ENCODE peak calls at places on chromosomes 16 and 17, in seven cellular contexts. P is stimulated activated CD4-positive, alpha-beta T cell treated with anti-CD3 and anti-CD28 coated beads, Interleukin-4, amount 100 ng/mL, for 4 hours; S is AG04450; Z is GF-D8; Q is HEK293T; C is neural crest cell; M is ovary. J is an unnamed sample.

GRCh38 chr17:9672266-9672665 is 26.9 kb downstream of the USP43 start:
- DNase-seq in M (no peak), Q (no peak), S (no peak), P (no peak), Z (no peak), C (no peak), J (no peak)

GRCh38 chr17:72614871-72615626 is 477.4 kb downstream of the SLC39A11 start:
- DNase-seq in C (peak; percentile 55), Z (no peak), Q (no peak), S (no peak), M (no peak), P (no peak), J (peak; percentile 59)

GRCh38 chr17:16379654-16380053 is 1.2 kb upstream of the UBB start:
- DNase-seq in M (no peak), P (no peak), C (no peak), Q (no peak), Z (no peak), S (no peak), J (no peak)

GRCh38 chr16:2815299-2815771 is 1.7 kb upstream of the PRSS21 start:
- DNase-seq in M (no peak), Z (no peak), P (no peak), C (no peak), S (no peak), Q (no peak), J (no peak)

GRCh38 chr16:70478912-70479341 is 24.5 kb downstream of the FCSK start:
- DNase-seq in C (no peak), S (no peak), M (no peak), P (no peak), Q (no peak), Z (no peak), J (no peak)

GRCh38 chr17:7572338-7572587 is 7.2 kb upstream of the CD68 start:
- DNase-seq in Q (no peak), M (no peak), Z (no peak), S (no peak), P (no peak), C (no peak), J (no peak)

GRCh38 chr16:78761427-78761826 is 662.0 kb downstream of the WWOX start:
- DNase-seq in C (no peak), Z (no peak), P (no peak), M (no peak), Q (no peak), S (no peak), J (no peak)

GRCh38 chr17:73363788-73364522 is 52.2 kb upstream of the CDC42EP4 start:
- DNase-seq in P (no peak), M (no peak), C (no peak), Z (no peak), Q (no peak), S (no peak), J (peak; percentile 45)

GRCh38 chr17:4945176-4945943 is 3.0 kb downstream of the PFN1 start:
- DNase-seq in Z (no peak), Q (no peak), P (peak; percentile 87), M (peak; percentile 61), C (no peak), S (peak; percentile 75), J (no peak)